ENCODE peak calls at places on chromosomes 2 and 18, in eight cellular contexts. S is IMR-90; K is psoas muscle; D is CD8-positive, alpha-beta T cell; H is kidney; G is Panc1; Y is fibroblast of lung; J is upper lobe of right lung. Z is an unnamed sample.

GRCh38 chr18:79611040-79611681 is 68.4 kb upstream of the CTDP1 start:
- DNase-seq in S (peak; percentile 92), K (peak; percentile 52), D (no peak), H (peak; percentile 54), G (no peak), Y (peak; percentile 93), J (peak; percentile 50), Z (peak; percentile 61)

GRCh38 chr2:200728630-200729029 is 83.1 kb upstream of the BZW1 start:
- DNase-seq in S (peak; percentile 34), K (no peak), D (no peak), H (no peak), G (no peak), Y (peak; percentile 18), J (no peak), Z (no peak)

GRCh38 chr18:22026362-22026761 is 143.0 kb upstream of the GATA6 start:
- DNase-seq in S (no peak), K (peak; percentile 23), D (no peak), H (no peak), G (no peak), Y (no peak), J (no peak), Z (no peak)

GRCh38 chr2:196586511-196586991 is 53.0 kb upstream of the CCDC150 start:
- DNase-seq in S (peak; percentile 86), K (no peak), D (no peak), H (no peak), G (no peak), Y (peak; percentile 88), J (no peak), Z (no peak)

GRCh38 chr18:24989760-24990547 is 362.0 kb downstream of the ZNF521 start:
- DNase-seq in S (no peak), K (no peak), D (no peak), H (no peak), G (no peak), Y (no peak), J (no peak), Z (no peak)

GRCh38 chr2:233542507-233542906 is 24.1 kb downstream of the USP40 start:
- DNase-seq in S (peak; percentile 87), K (peak; percentile 53), D (no peak), H (no peak), G (no peak), Y (peak; percentile 58), J (no peak), Z (peak; percentile 51)

GRCh38 chr2:227536445-227536844 is 62.2 kb upstream of the SCYGR2 start:
- DNase-seq in S (no peak), K (no peak), D (no peak), H (no peak), G (no peak), Y (no peak), J (no peak), Z (no peak)

GRCh38 chr2:167181134-167181533 is 292.9 kb downstream of the XIRP2 start:
- DNase-seq in S (peak; percentile 79), K (no peak), D (no peak), H (no peak), G (peak; percentile 66), Y (peak; percentile 81), J (no peak), Z (no peak)

GRCh38 chr18:136433-136832 is 21.9 kb upstream of the USP14 start:
- DNase-seq in S (no peak), K (no peak), D (peak; percentile 58), H (no peak), G (no peak), Y (no peak), J (no peak), Z (no peak)

GRCh38 chr18:63175264-63175663 is 144.3 kb downstream of the BCL2 start:
- DNase-seq in S (no peak), K (no peak), D (no peak), H (no peak), G (no peak), Y (no peak), J (no peak), Z (no peak)

GRCh38 chr2:215749092-215749957 is 264.0 kb downstream of the MREG start:
- DNase-seq in S (peak; percentile 64), K (peak; percentile 70), D (no peak), H (peak; percentile 85), G (no peak), Y (peak; percentile 35), J (peak; percentile 94), Z (peak; percentile 60)

GRCh38 chr2:148531175-148532048 is 113.1 kb upstream of the EPC2 start:
- DNase-seq in S (no peak), K (no peak), D (no peak), H (no peak), G (no peak), Y (no peak), J (no peak), Z (no peak)

GRCh38 chr2:110876167-110876999 is 144.0 kb downstream of the ACOXL start:
- DNase-seq in S (no peak), K (no peak), D (no peak), H (no peak), G (no peak), Y (no peak), J (no peak), Z (no peak)

GRCh38 chr2:63192169-63192888 is 141.7 kb downstream of the OTX1 start:
- DNase-seq in S (no peak), K (no peak), D (no peak), H (no peak), G (no peak), Y (peak; percentile 2), J (no peak), Z (no peak)

GRCh38 chr2:11532434-11533055 is 1.3 kb upstream of the GREB1 start:
- DNase-seq in S (peak; percentile 24), K (no peak), D (no peak), H (no peak), G (no peak), Y (peak; percentile 77), J (no peak), Z (peak; percentile 55)

GRCh38 chr2:13652531-13653313 is 936.0 kb downstream of the TRIB2 start:
- DNase-seq in S (peak; percentile 73), K (no peak), D (no peak), H (no peak), G (peak; percentile 13), Y (peak; percentile 85), J (no peak), Z (no peak)

GRCh38 chr18:77676901-77677300 is 427.3 kb downstream of the GALR1 start:
- DNase-seq in S (no peak), K (no peak), D (no peak), H (no peak), G (no peak), Y (no peak), J (no peak), Z (no peak)

GRCh38 chr18:42141439-42141838 is 186.4 kb downstream of the PIK3C3 start:
- DNase-seq in S (peak; percentile 2), K (no peak), D (no peak), H (no peak), G (no peak), Y (no peak), J (no peak), Z (no peak)

GRCh38 chr2:241719093-241719492 is 15.3 kb upstream of the D2HGDH start:
- DNase-seq in S (no peak), K (no peak), D (no peak), H (no peak), G (no peak), Y (no peak), J (no peak), Z (no peak)
- H3K36me3 ChIP-seq in S (peaks cover 51% of the 10 kb centered on the region), K (peaks cover 92% of the 10 kb centered on the region), D (peaks cover 14% of the 10 kb centered on the region), H (peaks cover 27% of the 10 kb centered on the region), G (peaks cover 3% of the 10 kb centered on the region), Y (peaks cover 16% of the 10 kb centered on the region), J (peaks cover 61% of the 10 kb centered on the region), Z (no peaks in the 10 kb centered on the region)

DNA sequence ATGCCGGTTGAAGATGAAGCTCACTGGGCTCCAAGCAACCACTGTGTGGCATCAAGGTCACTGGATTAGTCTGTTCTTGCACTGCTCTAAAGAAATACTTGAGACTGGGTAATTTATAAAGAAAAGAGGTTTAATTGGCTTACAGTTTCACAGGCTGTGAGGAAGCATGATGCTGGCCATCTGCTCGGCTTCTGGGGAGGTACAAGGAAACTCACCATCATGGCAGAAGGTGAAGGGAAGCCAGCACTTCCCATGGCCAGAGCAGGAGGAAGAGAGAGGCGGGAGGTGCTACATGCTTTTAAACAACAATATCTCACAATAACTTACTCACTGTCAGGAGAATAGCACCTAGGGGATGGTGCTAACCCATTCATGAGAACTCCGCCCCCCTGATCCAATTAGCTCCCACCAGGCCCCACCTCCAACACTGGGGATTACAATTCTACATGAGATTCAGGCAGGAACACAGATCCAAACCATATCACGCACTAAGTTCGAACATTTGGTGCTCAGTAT is 109.7 kb upstream of the MGAT5 start:
- DNase-seq in S (no peak), K (no peak), D (no peak), H (no peak), G (no peak), Y (no peak), J (no peak), Z (no peak)
- TF ChIP-seq CTCF in S (no peak), K (no peak), D (no peak), H (no peak), G (no peak), Y (no peak), J (no peak), Z (no peak)

GRCh38 chr2:217662984-217663602 is 339.7 kb downstream of the TNS1 start:
- DNase-seq in S (peak; percentile 61), K (no peak), D (no peak), H (no peak), G (no peak), Y (peak; percentile 59), J (no peak), Z (no peak)

GRCh38 chr2:217669831-217670230 is 333.0 kb downstream of the TNS1 start:
- DNase-seq in S (peak; percentile 30), K (no peak), D (no peak), H (no peak), G (no peak), Y (peak; percentile 34), J (no peak), Z (no peak)

GRCh38 chr2:217667545-217667944 is 335.2 kb downstream of the TNS1 start:
- DNase-seq in S (no peak), K (no peak), D (no peak), H (no peak), G (no peak), Y (no peak), J (no peak), Z (no peak)

GRCh38 chr2:217664761-217665160 is 338.0 kb downstream of the TNS1 start:
- DNase-seq in S (peak; percentile 11), K (no peak), D (no peak), H (no peak), G (no peak), Y (no peak), J (no peak), Z (no peak)

GRCh38 chr2:217666338-217666737 is 336.5 kb downstream of the TNS1 start:
- DNase-seq in S (peak; percentile 80), K (no peak), D (no peak), H (no peak), G (no peak), Y (peak; percentile 44), J (no peak), Z (no peak)
- H3K27ac ChIP-seq in S (no peak overlapping the region), K (no peak overlapping the region), D (no peak overlapping the region), H (no peak overlapping the region), G (no peak overlapping the region), Y (no peak overlapping the region), J (no peak overlapping the region), Z (no peak overlapping the region)

DNA sequence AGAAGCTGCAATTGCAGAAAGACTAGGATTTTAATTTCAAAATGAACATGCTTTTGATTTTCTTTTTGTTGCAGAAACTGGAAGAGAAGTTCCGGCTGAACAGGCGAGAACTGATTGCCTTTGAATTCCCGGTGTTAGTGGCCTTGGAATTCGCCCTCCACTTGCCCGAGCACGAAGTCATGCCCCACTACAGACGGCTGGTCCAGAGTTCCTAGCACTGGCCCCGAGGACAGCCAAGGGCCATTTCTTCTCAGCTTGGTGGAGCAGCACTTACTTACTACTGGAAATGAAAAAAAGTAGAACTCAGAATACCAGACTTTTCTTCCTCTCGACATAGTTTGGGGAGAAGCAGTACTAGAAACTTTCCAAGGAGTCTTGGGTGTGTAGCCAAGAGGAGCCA is 121.9 kb downstream of the CABLES1 start:
- DNase-seq in S (no peak), K (no peak), D (no peak), H (no peak), G (no peak), Y (no peak), J (no peak), Z (no peak)
- H3K36me3 ChIP-seq in S (peaks cover 48% of the 10 kb centered on the region), K (no peaks in the 10 kb centered on the region), D (no peaks in the 10 kb centered on the region), H (peaks cover 8% of the 10 kb centered on the region), G (no peaks in the 10 kb centered on the region), Y (no peaks in the 10 kb centered on the region), J (peaks cover 33% of the 10 kb centered on the region), Z (no peaks in the 10 kb centered on the region)